ENCODE peak calls at places on chromosomes 3 and 15, in seven cellular contexts. M is WERI-Rb-1, V is PC-9, E is SK-N-SH, K is tibial nerve, L is spleen, B is transverse colon. H is an unnamed sample.
A peak's percentile ranks its signal among the peaks of the same experiment; 100 is the strongest.

GRCh38 chr15:93037341-93038063 is 51.5 kb downstream of the RGMA start:
- DNase-seq in M (peak; percentile 62), V (no peak), E (peak; percentile 34), K (peak; percentile 67), L (peak; percentile 85), B (no peak), H (peak; percentile 49)

GRCh38 chr3:146638718-146639117 is 33.6 kb upstream of the PLSCR5 start:
- DNase-seq in M (no peak), V (no peak), E (no peak), K (no peak), L (no peak), B (no peak), H (no peak)

GRCh38 chr3:69425249-69425648 is 39.4 kb upstream of the FRMD4B start:
- DNase-seq in M (peak; percentile 52), V (no peak), E (peak; percentile 29), K (no peak), L (no peak), B (peak; percentile 22), H (peak; percentile 42)

GRCh38 chr15:44729394-44729913 is 6.9 kb upstream of the TRIM69 start:
- DNase-seq in M (peak; percentile 22), V (no peak), E (no peak), K (no peak), L (peak; percentile 89), B (peak; percentile 63), H (no peak)

GRCh38 chr3:9769426-9770275 is at the start of gene CAMK1:
- DNase-seq in M (peak; percentile 79), V (no peak), E (peak; percentile 92), K (peak; percentile 73), L (peak; percentile 92), B (peak; percentile 84), H (no peak)

GRCh38 chr3:174775603-174776002 is 83.5 kb upstream of the NAALADL2 start:
- DNase-seq in M (no peak), V (no peak), E (no peak), K (no peak), L (no peak), B (no peak), H (peak; percentile 34)

GRCh38 chr3:187738400-187739124 is 6.7 kb downstream of the BCL6 start:
- DNase-seq in M (peak; percentile 82), V (peak; percentile 82), E (peak; percentile 87), K (peak; percentile 74), L (peak; percentile 92), B (peak; percentile 90), H (peak; percentile 83)

GRCh38 chr15:80967451-80967850 is 22.2 kb downstream of the MESD start:
- DNase-seq in M (no peak), V (peak; percentile 73), E (no peak), K (no peak), L (no peak), B (no peak), H (no peak)

GRCh38 chr3:113272369-113272748 is 61.0 kb downstream of the BOC start:
- DNase-seq in M (no peak), V (no peak), E (no peak), K (no peak), L (no peak), B (no peak), H (no peak)

GRCh38 chr15:65037279-65037678 is 7.8 kb upstream of the MTFMT start:
- DNase-seq in M (no peak), V (no peak), E (no peak), K (no peak), L (no peak), B (no peak), H (no peak)

GRCh38 chr3:41462103-41462691 is 262.9 kb downstream of the CTNNB1 start:
- DNase-seq in M (no peak), V (no peak), E (no peak), K (no peak), L (no peak), B (no peak), H (no peak)

GRCh38 chr3:126481808-126482502 is 6.3 kb upstream of the ZXDC start:
- DNase-seq in M (peak; percentile 57), V (no peak), E (peak; percentile 77), K (peak; percentile 41), L (peak; percentile 76), B (peak; percentile 60), H (no peak)

GRCh38 chr3:5188419-5189405 is 1.2 kb downstream of the EDEM1 start:
- DNase-seq in M (no peak), V (peak; percentile 48), E (peak; percentile 41), K (no peak), L (peak; percentile 81), B (peak; percentile 46), H (peak; percentile 53)

GRCh38 chr15:69215636-69216035 is 55.2 kb downstream of the GLCE start:
- DNase-seq in M (no peak), V (no peak), E (no peak), K (no peak), L (no peak), B (no peak), H (peak; percentile 12)

GRCh38 chr3:148173836-148174235 is 523.9 kb upstream of the AGTR1 start:
- DNase-seq in M (no peak), V (no peak), E (no peak), K (no peak), L (no peak), B (no peak), H (no peak)

GRCh38 chr3:54278960-54279359 is 156.6 kb downstream of the CACNA2D3 start:
- DNase-seq in M (no peak), V (no peak), E (no peak), K (no peak), L (no peak), B (no peak), H (peak; percentile 27)

GRCh38 chr3:138461696-138462295 is 27.4 kb downstream of the ESYT3 start:
- DNase-seq in M (no peak), V (no peak), E (no peak), K (no peak), L (no peak), B (no peak), H (no peak)

GRCh38 chr3:123587399-123587798 is 2.5 kb upstream of the HACD2 start:
- DNase-seq in M (no peak), V (no peak), E (no peak), K (no peak), L (no peak), B (no peak), H (no peak)

GRCh38 chr3:123584988-123585937 is at the start of gene HACD2:
- DNase-seq in M (peak; percentile 97), V (peak; percentile 89), E (peak; percentile 96), K (peak; percentile 89), L (peak; percentile 100), B (peak; percentile 98), H (peak; percentile 90)

GRCh38 chr3:123584284-123584987 is 417 bp downstream of the HACD2 start:
- DNase-seq in M (no peak), V (no peak), E (peak; percentile 79), K (peak; percentile 18), L (no peak), B (peak; percentile 55), H (no peak)

GRCh38 chr3:123586131-123586530 is 1.3 kb upstream of the HACD2 start:
- DNase-seq in M (peak; percentile 90), V (peak; percentile 73), E (peak; percentile 42), K (no peak), L (peak; percentile 76), B (peak; percentile 60), H (peak; percentile 69)

DNA sequence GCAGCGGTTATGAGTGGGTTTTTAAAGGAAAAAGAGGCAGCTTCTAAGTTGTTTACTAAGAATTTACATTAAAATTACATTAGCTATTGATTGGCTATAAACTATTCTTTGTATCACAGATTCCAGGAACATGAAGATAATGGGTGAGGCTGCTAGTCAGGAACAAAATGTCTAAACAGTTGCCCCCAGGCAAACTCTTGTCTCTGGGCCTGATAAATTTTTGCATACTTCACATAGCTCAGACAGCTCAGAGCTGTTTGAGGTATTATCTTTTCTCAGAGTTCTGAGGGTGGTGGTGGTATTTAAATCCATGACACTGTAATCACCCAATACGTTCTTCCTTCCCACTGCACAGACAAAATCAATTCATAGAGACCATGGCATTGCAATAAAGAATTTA is 2.1 kb upstream of the HACD2 start:
- DNase-seq in M (no peak), V (peak; percentile 92), E (no peak), K (no peak), L (no peak), B (no peak), H (peak; percentile 67)
- H3K4me3 ChIP-seq in M (no peak overlapping the region), V (peak overlapping the region; percentile 72), E (peak overlapping the region; percentile 78), K (no peak overlapping the region), L (no peak overlapping the region), B (no peak overlapping the region), H (no peak overlapping the region)

DNA sequence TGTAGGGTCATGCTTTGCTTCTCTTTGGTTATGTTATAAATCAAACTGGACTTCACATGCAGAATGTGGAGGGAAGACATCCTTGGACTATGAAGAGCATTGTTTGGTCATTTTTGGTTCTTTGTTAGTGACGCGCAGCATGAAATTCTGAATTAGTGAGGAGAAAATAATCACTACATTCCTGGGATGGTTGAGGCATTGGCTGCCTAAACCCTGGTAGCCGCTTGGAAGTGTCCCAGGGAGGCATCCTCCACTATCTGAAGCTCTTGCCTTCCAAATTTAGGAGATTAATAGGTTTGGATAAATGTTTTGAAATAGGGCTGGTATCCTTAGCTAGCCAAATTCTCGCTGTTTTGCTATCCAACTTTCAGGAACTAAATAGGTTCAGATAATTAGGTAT is 96.2 kb downstream of the CLSTN2 start:
- DNase-seq in M (no peak), V (no peak), E (no peak), K (no peak), L (no peak), B (no peak), H (no peak)
- H3K4me3 ChIP-seq in M (no peak overlapping the region), V (no peak overlapping the region), E (no peak overlapping the region), K (no peak overlapping the region), L (no peak overlapping the region), B (no peak overlapping the region), H (no peak overlapping the region)

DNA sequence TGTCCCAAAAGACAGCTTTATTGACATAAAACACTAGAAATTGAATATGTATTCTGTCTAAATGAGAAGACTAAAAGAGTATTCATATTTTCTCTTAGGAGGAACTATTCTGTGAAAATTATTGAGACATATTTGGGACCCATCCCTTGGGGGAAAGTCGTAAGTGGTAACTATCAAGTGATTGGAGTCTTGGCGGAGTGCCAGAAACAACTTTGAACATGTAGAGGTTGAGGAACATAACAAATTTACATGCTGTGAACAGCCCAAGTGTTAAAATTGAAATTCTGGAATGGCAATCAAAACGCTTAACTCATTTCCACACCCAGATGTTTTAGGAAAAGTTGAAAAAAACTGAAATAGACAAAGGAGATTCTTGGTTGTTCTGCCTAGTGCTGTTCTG is 1034.6 kb downstream of the NSUN3 start:
- DNase-seq in M (no peak), V (no peak), E (no peak), K (no peak), L (no peak), B (peak; percentile 7), H (peak; percentile 1)
- H3K4me3 ChIP-seq in M (no peak overlapping the region), V (no peak overlapping the region), E (no peak overlapping the region), K (no peak overlapping the region), L (no peak overlapping the region), B (no peak overlapping the region), H (no peak overlapping the region)

DNA sequence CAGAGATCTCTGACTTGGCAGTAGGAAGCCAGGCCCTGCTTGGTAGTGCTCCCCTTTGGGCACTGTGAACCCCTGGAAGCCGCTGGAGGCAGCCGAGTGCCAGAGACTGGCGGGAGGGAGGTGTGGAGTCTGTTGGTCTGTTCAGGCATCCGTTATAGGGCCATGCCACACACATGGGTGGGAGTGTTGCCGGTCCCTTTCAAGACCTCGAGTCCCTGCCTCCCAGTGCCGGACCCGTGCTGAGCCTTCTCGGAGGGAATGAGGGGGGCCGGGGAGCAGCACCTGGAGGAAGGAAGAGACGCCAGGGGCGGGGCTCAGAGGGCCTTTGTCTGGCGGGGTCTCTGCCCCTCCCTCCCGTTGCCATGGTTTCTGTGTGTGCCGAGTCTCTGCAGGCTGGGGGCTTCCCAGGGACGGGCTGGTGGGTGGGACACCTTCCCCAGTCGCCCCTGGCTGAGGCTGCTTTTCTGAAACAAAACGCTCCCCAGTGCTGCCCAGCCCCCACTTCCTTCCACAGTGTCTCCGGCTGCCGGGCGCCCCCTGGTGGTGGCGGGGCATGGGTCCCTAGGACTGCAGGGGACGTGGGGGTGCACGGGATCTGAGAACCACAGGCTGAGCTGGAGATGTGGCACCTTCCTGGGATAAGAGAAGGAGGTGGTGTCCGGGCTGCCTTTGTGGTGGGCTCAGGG is 10.0 kb downstream of the GNAI2 start:
- DNase-seq in M (peak; percentile 92), V (peak; percentile 64), E (peak; percentile 95), K (peak; percentile 92), L (peak; percentile 99), B (peak; percentile 95), H (peak; percentile 69)
- H3K4me3 ChIP-seq in M (peak overlapping the region; percentile 42), V (peak overlapping the region; percentile 6), E (peak overlapping the region; percentile 57), K (peak overlapping the region; percentile 42), L (peak overlapping the region; percentile 28), B (peak overlapping the region; percentile 48), H (peak overlapping the region; percentile 24)

H was measured in bronchial epithelial cell.